ENCODE peak calls at places on chromosomes 11 and 22, in eight cellular contexts. I is kidney epithelial cell; F is cardiac fibroblast; V is T-helper 1 cell; Q is stimulated activated CD4-positive, alpha-beta T cell treated with anti-CD3 and anti-CD28 coated beads, TNF-alpha, amount 100 ng/mL, for 48 hours; E is AG09309; S is NCI-H748 treated with DMSO at 0.1 percent for 48 hours; G is iPS DF 19.7. U is an unnamed sample.

GRCh38 chr11:119538748-119539147 is 115.8 kb upstream of the THY1 start:
- DNase-seq in I (no peak), F (no peak), V (no peak), Q (no peak), E (no peak), S (no peak), G (no peak), U (no peak)

GRCh38 chr22:42773161-42773560 is 52.5 kb upstream of the A4GALT start:
- DNase-seq in I (no peak), F (no peak), V (no peak), Q (no peak), E (no peak), S (no peak), G (no peak), U (no peak)

GRCh38 chr22:30671071-30671470 is 3.4 kb upstream of the DUSP18 start:
- DNase-seq in I (no peak), F (no peak), V (no peak), Q (no peak), E (no peak), S (no peak), G (no peak), U (no peak)

GRCh38 chr22:41540365-41540764 is 3.9 kb downstream of the POLR3H start:
- DNase-seq in I (no peak), F (no peak), V (no peak), Q (no peak), E (no peak), S (no peak), G (no peak), U (no peak)

GRCh38 chr11:121329786-121330395 is 37.3 kb downstream of the SC5D start:
- DNase-seq in I (no peak), F (no peak), V (no peak), Q (no peak), E (no peak), S (no peak), G (no peak), U (no peak)

GRCh38 chr11:62532096-62532495 is 14.5 kb downstream of the AHNAK start:
- DNase-seq in I (no peak), F (no peak), V (no peak), Q (no peak), E (no peak), S (no peak), G (no peak), U (no peak)

GRCh38 chr11:17544181-17544622 is at the start of gene USH1C:
- DNase-seq in I (no peak), F (no peak), V (no peak), Q (peak; percentile 6), E (no peak), S (no peak), G (no peak), U (no peak)

GRCh38 chr11:72975778-72976520 is 161.7 kb downstream of the ATG16L2 start:
- DNase-seq in I (peak; percentile 18), F (peak; percentile 93), V (no peak), Q (no peak), E (peak; percentile 84), S (no peak), G (no peak), U (no peak)

GRCh38 chr11:114115406-114116054 is 56.0 kb downstream of the ZBTB16 start:
- DNase-seq in I (no peak), F (no peak), V (no peak), Q (no peak), E (no peak), S (no peak), G (no peak), U (no peak)